ENCODE peak calls at places on chromosomes 2 and 18, in four cellular contexts. One of them, this sample, is unnamed.

GRCh38 chr2:46481541-46482193 is 2.3 kb downstream of the TMEM247 start:
- DNase-seq in GM12878: no peak
- DNase-seq in HepG2: no peak
- DNase-seq in H1: no peak
- DNase-seq in this sample: no peak

GRCh38 chr2:219418570-219419189 is 503 bp downstream of the DES start:
- DNase-seq in GM12878: no peak
- DNase-seq in H1: no peak
- DNase-seq in HepG2: no peak
- DNase-seq in this sample: no peak

GRCh38 chr2:196259507-196260481 is 88.4 kb upstream of the STK17B start:
- DNase-seq in GM12878: no peak
- DNase-seq in HepG2: peak
- DNase-seq in H1: no peak
- DNase-seq in this sample: no peak

GRCh38 chr2:172095146-172095904 is 7.4 kb downstream of the DLX2 start:
- DNase-seq in GM12878: no peak
- DNase-seq in H1: no peak
- DNase-seq in HepG2: no peak
- DNase-seq in this sample: no peak

GRCh38 chr2:106108351-106108750 is 85.8 kb downstream of the UXS1 start:
- DNase-seq in H1: no peak
- DNase-seq in HepG2: no peak
- DNase-seq in GM12878: no peak
- DNase-seq in this sample: no peak

GRCh38 chr18:56532176-56532840 is 106.1 kb downstream of the TXNL1 start:
- DNase-seq in GM12878: peak
- DNase-seq in H1: no peak
- DNase-seq in HepG2: no peak
- DNase-seq in this sample: no peak

GRCh38 chr2:16508061-16508851 is 157.4 kb downstream of the CYRIA start:
- DNase-seq in HepG2: peak
- DNase-seq in GM12878: no peak
- DNase-seq in H1: peak
- DNase-seq in this sample: peak

GRCh38 chr2:213086566-213086965 is 64.8 kb downstream of the IKZF2 start:
- DNase-seq in GM12878: no peak
- DNase-seq in HepG2: no peak
- DNase-seq in H1: peak
- DNase-seq in this sample: no peak

GRCh38 chr18:12317664-12318333 is 9.8 kb downstream of the TUBB6 start:
- DNase-seq in H1: no peak
- DNase-seq in GM12878: no peak
- DNase-seq in HepG2: no peak
- DNase-seq in this sample: no peak

GRCh38 chr18:57480724-57481123 is 45.5 kb downstream of the ONECUT2 start:
- DNase-seq in HepG2: no peak
- DNase-seq in GM12878: no peak
- DNase-seq in H1: no peak
- DNase-seq in this sample: no peak

GRCh38 chr2:21001225-21001946 is 42.5 kb downstream of the APOB start:
- DNase-seq in GM12878: no peak
- DNase-seq in HepG2: no peak
- DNase-seq in H1: no peak
- DNase-seq in this sample: no peak

GRCh38 chr18:13998571-13998970 is 83.2 kb upstream of the MC2R start:
- DNase-seq in H1: no peak
- DNase-seq in HepG2: no peak
- DNase-seq in GM12878: no peak
- DNase-seq in this sample: no peak

GRCh38 chr18:21960189-21960588 is 209.2 kb upstream of the GATA6 start:
- DNase-seq in GM12878: no peak
- DNase-seq in HepG2: no peak
- DNase-seq in H1: no peak
- DNase-seq in this sample: no peak

DNA sequence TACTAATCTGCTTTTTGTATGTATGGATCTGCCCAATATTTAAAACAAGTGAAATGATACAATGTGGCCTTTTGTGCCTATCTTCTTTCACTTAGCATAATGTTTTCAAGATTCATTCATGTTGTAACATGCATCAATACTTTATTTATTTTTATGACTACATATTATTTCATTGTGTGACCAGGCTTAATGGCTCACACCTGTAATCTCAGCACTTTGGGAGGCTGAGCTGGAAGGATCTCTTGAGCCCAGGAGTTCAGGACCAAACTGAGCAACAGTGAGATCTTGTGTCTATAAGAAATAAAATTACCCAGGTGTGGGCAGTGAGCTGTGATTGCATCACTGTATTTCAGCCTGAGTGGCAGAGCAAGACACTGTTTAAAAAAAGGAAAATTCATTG is 33.2 kb downstream of the SPOPL start:
- DNase-seq in GM12878: no peak
- DNase-seq in HepG2: no peak
- DNase-seq in H1: no peak
- DNase-seq in this sample: no peak
- TF ChIP-seq SUZ12 in GM12878: no peak
- TF ChIP-seq SUZ12 in HepG2: no peak
- TF ChIP-seq SUZ12 in H1: no peak
- TF ChIP-seq SUZ12 in this sample: no peak

GRCh38 chr2:74690571-74690970 is 36.5 kb downstream of the SEMA4F start:
- DNase-seq in HepG2: peak
- DNase-seq in H1: no peak
- DNase-seq in GM12878: peak
- DNase-seq in this sample: peak
- TF ChIP-seq SP1 in HepG2: no peak
- TF ChIP-seq SP1 in H1: no peak
- TF ChIP-seq SP1 in GM12878: no peak
- TF ChIP-seq SP1 in this sample: no peak

DNA sequence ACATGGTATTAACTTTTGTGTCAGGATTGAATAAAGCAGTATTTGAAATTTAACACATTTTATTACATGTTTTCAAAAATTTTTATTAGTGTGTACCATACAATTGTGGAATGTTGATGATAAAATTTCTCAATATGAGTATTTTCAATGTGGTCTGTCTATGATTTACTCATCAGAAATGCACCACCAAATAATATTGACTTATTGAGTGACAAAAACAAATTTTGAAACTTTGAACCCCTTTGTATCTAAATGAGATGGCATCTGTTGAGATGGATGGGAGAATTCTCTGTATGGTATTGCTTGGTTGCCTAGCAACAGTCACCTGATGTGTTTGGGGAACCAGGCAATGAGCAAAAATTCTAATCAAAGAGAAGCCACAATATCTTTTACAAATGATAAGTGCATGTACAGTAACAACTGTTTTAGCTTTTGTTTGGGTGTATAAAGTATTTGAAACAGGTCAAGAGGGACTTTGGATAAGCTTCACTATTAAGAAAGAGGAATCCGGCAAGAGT is 400.1 kb downstream of the CCDC85A start:
- DNase-seq in HepG2: no peak
- DNase-seq in GM12878: no peak
- DNase-seq in H1: no peak
- DNase-seq in this sample: no peak
- TF ChIP-seq SUZ12 in HepG2: no peak
- TF ChIP-seq SUZ12 in GM12878: no peak
- TF ChIP-seq SUZ12 in H1: no peak
- TF ChIP-seq SUZ12 in this sample: no peak

GRCh38 chr2:73339171-73339678 is 45.9 kb upstream of the EGR4 start:
- DNase-seq in GM12878: no peak
- DNase-seq in H1: no peak
- DNase-seq in HepG2: no peak
- DNase-seq in this sample: no peak
- TF ChIP-seq SP1 in GM12878: no peak
- TF ChIP-seq SP1 in H1: no peak
- TF ChIP-seq SP1 in HepG2: no peak
- TF ChIP-seq SP1 in this sample: no peak

DNA sequence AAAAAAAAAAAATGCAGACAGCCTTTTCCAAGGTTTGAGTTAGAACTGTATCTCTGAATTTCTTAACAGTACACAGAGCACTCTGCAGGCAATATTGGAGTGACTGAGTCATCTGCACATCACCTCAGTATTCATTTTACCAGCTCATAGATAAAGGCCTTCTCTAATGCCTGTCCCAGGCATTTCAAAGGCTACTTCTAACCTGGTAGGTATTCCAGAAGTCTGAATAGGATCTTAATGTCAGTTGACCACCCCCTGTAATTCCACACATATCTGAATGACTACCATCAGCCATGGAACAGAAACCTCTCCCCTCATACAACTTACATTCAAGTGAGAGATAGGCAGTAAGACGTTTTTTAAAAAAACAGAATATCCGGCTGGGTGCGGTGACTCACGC is 9.0 kb downstream of the METTL21A start:
- DNase-seq in GM12878: no peak
- DNase-seq in HepG2: no peak
- DNase-seq in H1: no peak
- DNase-seq in this sample: no peak
- TF ChIP-seq SUZ12 in GM12878: no peak
- TF ChIP-seq SUZ12 in HepG2: no peak
- TF ChIP-seq SUZ12 in H1: no peak
- TF ChIP-seq SUZ12 in this sample: no peak

GRCh38 chr2:156329031-156329921 is 3.2 kb downstream of the NR4A2 start:
- DNase-seq in GM12878: no peak
- DNase-seq in H1: no peak
- DNase-seq in HepG2: no peak
- DNase-seq in this sample: no peak
- TF ChIP-seq SP1 in GM12878: no peak
- TF ChIP-seq SP1 in H1: peak
- TF ChIP-seq SP1 in HepG2: no peak
- TF ChIP-seq SP1 in this sample: no peak

GRCh38 chr2:24611626-24612025 is 120.6 kb downstream of the NCOA1 start:
- DNase-seq in HepG2: no peak
- DNase-seq in H1: no peak
- DNase-seq in GM12878: no peak
- DNase-seq in this sample: no peak

GRCh38 chr2:24616606-24617005 is 125.6 kb downstream of the NCOA1 start:
- DNase-seq in HepG2: no peak
- DNase-seq in H1: no peak
- DNase-seq in GM12878: no peak
- DNase-seq in this sample: no peak

GRCh38 chr2:24617431-24617830 is 126.4 kb downstream of the NCOA1 start:
- DNase-seq in GM12878: no peak
- DNase-seq in HepG2: no peak
- DNase-seq in H1: no peak
- DNase-seq in this sample: no peak

DNA sequence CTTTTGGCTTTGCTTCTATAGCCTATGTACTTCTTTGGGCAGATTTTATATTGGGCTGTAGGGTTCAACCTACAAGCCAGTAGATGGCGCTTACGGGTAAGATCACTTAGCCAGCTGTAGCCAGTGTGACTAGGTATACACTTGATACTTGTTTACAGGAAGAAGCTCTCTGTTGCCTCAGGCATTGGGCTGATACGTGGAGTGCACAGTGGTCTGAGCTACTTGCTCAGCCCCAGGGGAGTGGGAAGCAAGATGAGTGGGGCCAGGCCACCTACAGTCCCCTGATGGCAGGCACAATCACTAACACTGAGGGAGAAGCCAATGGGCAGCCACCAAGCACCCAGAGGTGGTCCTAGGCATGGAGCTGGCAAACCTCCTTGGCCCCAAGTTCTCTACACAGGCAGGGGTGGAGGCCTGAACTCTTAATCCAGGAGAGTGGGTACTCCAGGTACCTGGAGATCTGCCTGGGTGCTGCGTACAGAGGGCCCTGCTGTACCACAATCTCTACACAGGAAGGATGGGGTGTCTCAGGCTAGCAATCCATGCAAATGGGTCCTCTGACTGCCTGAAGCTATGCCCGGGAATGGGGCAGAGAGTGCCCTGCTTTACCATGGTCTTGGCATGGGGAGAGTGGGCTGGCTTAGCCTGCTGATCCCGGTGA is 122.2 kb downstream of the NCOA1 start:
- DNase-seq in H1: peak
- DNase-seq in HepG2: peak
- DNase-seq in GM12878: peak
- DNase-seq in this sample: peak
- TF ChIP-seq SUZ12 in H1: no peak
- TF ChIP-seq SUZ12 in HepG2: no peak
- TF ChIP-seq SUZ12 in GM12878: no peak
- TF ChIP-seq SUZ12 in this sample: no peak

GRCh38 chr2:102033750-102034682 is 42.3 kb downstream of the IL1R2 start:
- DNase-seq in H1: no peak
- DNase-seq in GM12878: no peak
- DNase-seq in HepG2: peak
- DNase-seq in this sample: no peak

GRCh38 chr2:102032368-102033027 is 40.7 kb downstream of the IL1R2 start:
- DNase-seq in HepG2: peak
- DNase-seq in H1: no peak
- DNase-seq in GM12878: no peak
- DNase-seq in this sample: no peak

GRCh38 chr2:102030855-102031527 is 39.2 kb downstream of the IL1R2 start:
- DNase-seq in HepG2: peak
- DNase-seq in H1: no peak
- DNase-seq in GM12878: no peak
- DNase-seq in this sample: no peak

GRCh38 chr2:102034683-102035606 is 43.2 kb downstream of the IL1R2 start:
- DNase-seq in GM12878: no peak
- DNase-seq in H1: no peak
- DNase-seq in HepG2: no peak
- DNase-seq in this sample: no peak

DNA sequence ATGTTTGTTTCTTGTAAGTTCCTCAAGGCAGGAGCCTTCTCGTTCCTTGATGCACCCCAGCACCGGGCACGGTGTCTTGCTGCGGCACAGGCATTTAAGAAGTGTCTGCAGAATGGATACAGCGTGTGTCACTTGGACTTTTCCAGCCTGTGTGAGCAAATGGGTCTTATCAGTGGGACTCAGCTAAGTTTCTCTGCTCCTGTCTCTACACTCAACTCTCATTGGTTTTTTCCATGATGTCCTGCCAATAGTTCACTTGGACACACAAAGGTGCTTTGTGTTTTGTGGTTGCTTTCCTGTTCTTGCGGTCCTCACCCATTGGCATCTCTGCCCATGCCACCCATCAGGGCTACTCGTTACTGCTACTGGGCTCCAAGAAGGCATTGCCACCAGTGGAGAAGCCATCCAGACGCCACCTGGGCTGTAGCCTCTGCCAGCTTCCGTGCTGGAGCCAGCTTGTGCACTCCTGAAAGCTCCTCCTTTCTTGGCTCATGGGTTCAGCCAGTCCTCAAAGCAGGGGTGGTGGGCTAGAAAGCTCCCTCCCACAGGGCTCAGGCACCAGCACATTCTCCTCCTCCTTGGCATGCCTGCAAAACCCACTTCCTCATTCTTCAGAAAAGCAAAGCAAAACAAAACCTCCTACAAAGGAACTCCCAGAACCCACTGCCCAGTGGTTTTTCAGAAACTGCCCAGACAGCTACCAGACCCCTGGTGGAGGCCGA is 41.4 kb downstream of the IL1R2 start:
- DNase-seq in GM12878: peak
- DNase-seq in HepG2: peak
- DNase-seq in H1: no peak
- DNase-seq in this sample: no peak
- TF ChIP-seq SP1 in GM12878: no peak
- TF ChIP-seq SP1 in HepG2: no peak
- TF ChIP-seq SP1 in H1: no peak
- TF ChIP-seq SP1 in this sample: no peak